ENCODE peak calls at places on chromosomes 5 and 9, in four cellular contexts. E is epithelial cell of esophagus, G is stomach, B is progenitor cell of endocrine pancreas. A is an unnamed sample.

GRCh38 chr5:53303105-53303504 is 177.3 kb upstream of the FST start:
- DNase-seq in E (peak), B (no peak), G (no peak), A (peak)

GRCh38 chr5:106875591-106876297 is 795.0 kb downstream of the EFNA5 start:
- DNase-seq in E (peak), G (no peak), B (no peak), A (peak)

GRCh38 chr5:134503088-134503936 is 22.2 kb upstream of the JADE2 start:
- DNase-seq in G (peak), B (no peak), E (peak), A (peak)

GRCh38 chr5:56522972-56523371 is 289.8 kb upstream of the ANKRD55 start:
- DNase-seq in E (no peak), G (no peak), B (no peak), A (peak)

GRCh38 chr9:81103597-81104471 is 585.5 kb downstream of the TLE1 start:
- DNase-seq in E (no peak), G (no peak), B (no peak), A (no peak)

GRCh38 chr9:124551472-124552339 is 44.5 kb upstream of the NR5A1 start:
- DNase-seq in E (peak), B (peak), G (peak), A (peak)

GRCh38 chr9:134965851-134966250 is 48.1 kb upstream of the FCN1 start:
- DNase-seq in E (no peak), B (no peak), G (no peak), A (no peak)

GRCh38 chr9:21800931-21801682 is 1.3 kb upstream of the MTAP start:
- DNase-seq in B (no peak), E (no peak), G (no peak), A (peak)

GRCh38 chr9:123438821-123439220 is 82.8 kb downstream of the CRB2 start:
- DNase-seq in E (no peak), G (no peak), B (no peak), A (no peak)

GRCh38 chr9:129671065-129671464 is 5.6 kb downstream of the PRRX2 start:
- DNase-seq in B (no peak), E (no peak), G (no peak), A (no peak)
- TF ChIP-seq CTCF in B (no peak), E (no peak), G (no peak), A (no peak)

GRCh38 chr5:130136300-130136699 is 232.0 kb downstream of the CHSY3 start:
- DNase-seq in G (no peak), E (no peak), B (no peak), A (peak)

GRCh38 chr5:130138406-130139060 is 234.3 kb downstream of the CHSY3 start:
- DNase-seq in G (no peak), B (no peak), E (peak), A (peak)

DNA sequence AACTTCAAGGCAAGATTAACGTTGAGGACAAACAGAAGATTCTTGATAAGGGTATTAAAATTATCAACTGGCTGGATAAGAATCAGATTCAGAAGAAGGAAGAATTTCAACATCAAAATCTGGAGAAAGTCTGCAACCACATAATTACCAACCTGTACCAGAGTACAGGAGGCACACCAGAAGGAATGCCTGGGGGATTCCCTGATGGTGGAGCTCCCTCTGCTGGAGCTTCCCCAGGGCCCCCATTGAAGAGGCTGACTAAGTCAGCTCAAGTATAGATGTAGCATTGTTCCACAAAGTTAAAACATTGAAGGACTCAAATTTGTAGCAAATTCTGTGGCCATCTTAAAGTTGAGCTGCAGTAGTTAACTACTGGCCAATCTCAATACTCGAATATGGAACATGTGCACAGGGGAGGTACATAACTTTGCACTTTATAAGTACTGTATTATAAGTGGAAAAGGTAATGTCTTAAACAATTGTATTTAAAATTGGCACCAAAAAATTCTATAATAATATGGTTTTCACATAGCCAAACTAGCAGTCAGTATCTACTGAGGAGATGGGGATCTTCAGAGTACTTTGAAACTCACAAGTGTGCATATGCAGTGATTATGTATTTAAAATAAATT is 237.5 kb downstream of the CHSY3 start:
- DNase-seq in E (peak), B (peak), G (no peak), A (peak)
- TF ChIP-seq CTCF in E (peak), B (peak), G (no peak), A (peak)

DNA sequence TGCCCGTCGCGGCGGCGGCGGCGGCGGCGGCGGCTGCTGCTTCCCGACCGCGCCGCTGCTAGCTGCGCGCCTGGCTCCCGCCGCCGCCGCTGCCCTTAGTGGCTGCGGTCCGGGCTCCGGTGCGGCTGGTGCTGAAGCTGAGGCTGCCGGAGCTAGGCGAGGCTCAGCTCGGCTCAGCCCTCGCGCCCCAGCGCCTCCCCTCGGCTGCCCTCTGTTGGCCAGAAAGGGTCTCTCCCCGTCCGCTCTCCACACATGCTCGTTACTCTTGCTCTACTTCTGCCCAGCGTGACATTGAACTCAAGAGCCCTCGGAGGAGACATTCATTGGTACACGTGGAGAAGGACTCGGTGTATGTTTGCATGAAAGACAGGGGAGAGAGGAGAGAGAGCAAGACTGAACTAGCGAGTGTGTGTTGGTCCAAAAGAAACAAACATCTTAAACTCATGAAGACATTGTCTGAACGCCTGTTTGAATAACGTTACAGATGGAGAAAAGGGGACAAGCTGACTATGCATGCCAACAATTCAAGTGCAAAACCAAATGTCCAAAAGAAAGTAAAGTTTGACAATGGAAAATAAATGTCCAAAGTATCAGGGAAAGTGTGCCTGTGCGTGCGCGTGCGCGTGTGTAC is at the start of gene HCN1:
- DNase-seq in B (peak), E (peak), G (peak), A (peak)
- TF ChIP-seq CTCF in B (peak), E (peak), G (no peak), A (peak)

DNA sequence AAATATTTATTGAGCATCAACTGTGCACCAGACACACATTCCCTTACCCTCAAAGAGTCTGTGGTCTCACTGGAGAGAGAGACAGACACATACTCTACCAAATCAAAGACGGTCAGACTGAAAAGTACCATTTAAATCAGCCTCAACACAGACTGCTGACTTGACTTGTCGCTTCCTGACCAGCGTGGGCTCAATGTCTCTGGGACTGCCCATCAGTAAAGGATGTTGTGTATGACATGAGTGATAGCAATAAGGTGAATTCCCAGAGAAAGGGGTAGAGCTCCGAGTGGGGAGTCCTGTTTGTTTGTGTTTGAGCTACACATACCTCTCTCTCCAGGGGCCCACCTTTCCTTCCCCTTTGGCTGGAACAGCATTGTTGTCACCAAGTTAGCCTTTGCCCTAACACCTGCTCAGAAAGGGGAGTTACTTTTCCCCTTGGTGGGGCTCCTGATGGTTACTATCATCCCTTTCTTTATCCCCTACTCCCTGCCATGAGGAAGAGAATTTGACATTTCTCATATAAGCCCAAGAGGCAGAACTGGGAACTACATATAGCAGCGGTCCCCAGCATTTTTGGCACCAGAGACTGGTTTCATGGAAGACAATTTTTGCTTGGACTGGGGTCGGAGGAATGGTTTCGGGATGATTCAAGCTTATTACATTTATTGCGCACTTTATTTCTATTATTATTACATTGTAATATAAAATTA is 33.9 kb downstream of the NR4A3 start:
- DNase-seq in G (no peak), E (no peak), B (no peak), A (no peak)
- TF ChIP-seq CTCF in G (no peak), E (no peak), B (peak), A (peak)

A was measured in fibroblast of mammary gland.